ENCODE peak calls at places on chromosome 1, in ten cellular contexts. One of them, this sample, is unnamed.
A peak's percentile ranks its signal among the peaks of the same experiment; 100 is the strongest.

GRCh38 chr1:21338568-21339401 is 48.5 kb upstream of the ECE1 start:
- DNase-seq in K562: no peak
- DNase-seq in IMR-90: peak; percentile 93
- DNase-seq in HCT116: no peak
- DNase-seq in GM23338: no peak
- DNase-seq in endothelial cell of umbilical vein: peak; percentile 80
- DNase-seq in astrocyte: peak; percentile 23
- DNase-seq in hepatocyte: peak; percentile 83
- DNase-seq in PC-9: peak; percentile 36
- DNase-seq in Karpas-422: no peak
- DNase-seq in this sample: no peak

GRCh38 chr1:51276286-51276685 is 40.2 kb downstream of the RNF11 start:
- DNase-seq in Karpas-422: no peak
- DNase-seq in HCT116: no peak
- DNase-seq in hepatocyte: no peak
- DNase-seq in PC-9: no peak
- DNase-seq in GM23338: no peak
- DNase-seq in astrocyte: no peak
- DNase-seq in K562: no peak
- DNase-seq in IMR-90: no peak
- DNase-seq in endothelial cell of umbilical vein: no peak
- DNase-seq in this sample: no peak

GRCh38 chr1:119986007-119986497 is 83.4 kb downstream of the NOTCH2 start:
- DNase-seq in GM23338: no peak
- DNase-seq in PC-9: no peak
- DNase-seq in K562: no peak
- DNase-seq in Karpas-422: peak; percentile 5
- DNase-seq in IMR-90: no peak
- DNase-seq in hepatocyte: no peak
- DNase-seq in HCT116: no peak
- DNase-seq in astrocyte: no peak
- DNase-seq in endothelial cell of umbilical vein: no peak
- DNase-seq in this sample: no peak

GRCh38 chr1:172499636-172500141 is 33.3 kb upstream of the SUCO start:
- DNase-seq in K562: no peak
- DNase-seq in Karpas-422: no peak
- DNase-seq in HCT116: peak; percentile 29
- DNase-seq in IMR-90: no peak
- DNase-seq in hepatocyte: peak; percentile 85
- DNase-seq in endothelial cell of umbilical vein: no peak
- DNase-seq in astrocyte: peak; percentile 20
- DNase-seq in PC-9: peak; percentile 88
- DNase-seq in GM23338: no peak
- DNase-seq in this sample: no peak

GRCh38 chr1:165905853-165906252 is 78.4 kb downstream of the UCK2 start:
- DNase-seq in IMR-90: no peak
- DNase-seq in endothelial cell of umbilical vein: no peak
- DNase-seq in Karpas-422: no peak
- DNase-seq in PC-9: no peak
- DNase-seq in hepatocyte: no peak
- DNase-seq in astrocyte: no peak
- DNase-seq in GM23338: no peak
- DNase-seq in K562: no peak
- DNase-seq in HCT116: no peak
- DNase-seq in this sample: no peak

GRCh38 chr1:4825841-4826450 is 171.5 kb downstream of the AJAP1 start:
- DNase-seq in PC-9: no peak
- DNase-seq in HCT116: no peak
- DNase-seq in hepatocyte: peak; percentile 43
- DNase-seq in K562: no peak
- DNase-seq in astrocyte: no peak
- DNase-seq in GM23338: no peak
- DNase-seq in IMR-90: no peak
- DNase-seq in endothelial cell of umbilical vein: no peak
- DNase-seq in Karpas-422: peak; percentile 75
- DNase-seq in this sample: no peak

GRCh38 chr1:16174886-16175598 is 19.2 kb upstream of the EPHA2 start:
- DNase-seq in hepatocyte: no peak
- DNase-seq in PC-9: no peak
- DNase-seq in K562: no peak
- DNase-seq in astrocyte: no peak
- DNase-seq in Karpas-422: no peak
- DNase-seq in HCT116: no peak
- DNase-seq in IMR-90: no peak
- DNase-seq in endothelial cell of umbilical vein: no peak
- DNase-seq in GM23338: no peak
- DNase-seq in this sample: no peak

GRCh38 chr1:47893412-47893811 is 103.8 kb downstream of the TRABD2B start:
- DNase-seq in Karpas-422: no peak
- DNase-seq in endothelial cell of umbilical vein: no peak
- DNase-seq in GM23338: no peak
- DNase-seq in PC-9: no peak
- DNase-seq in hepatocyte: no peak
- DNase-seq in IMR-90: no peak
- DNase-seq in K562: no peak
- DNase-seq in astrocyte: no peak
- DNase-seq in HCT116: no peak
- DNase-seq in this sample: no peak

GRCh38 chr1:16248603-16249534 is 11.9 kb upstream of the CPLANE2 start:
- DNase-seq in hepatocyte: peak; percentile 78
- DNase-seq in Karpas-422: no peak
- DNase-seq in endothelial cell of umbilical vein: peak; percentile 99
- DNase-seq in PC-9: no peak
- DNase-seq in astrocyte: peak; percentile 81
- DNase-seq in GM23338: no peak
- DNase-seq in K562: peak; percentile 78
- DNase-seq in IMR-90: peak; percentile 87
- DNase-seq in HCT116: peak; percentile 13
- DNase-seq in this sample: peak; percentile 21

GRCh38 chr1:115213130-115213529 is 123.8 kb upstream of the TSPAN2 start:
- DNase-seq in hepatocyte: no peak
- DNase-seq in endothelial cell of umbilical vein: no peak
- DNase-seq in HCT116: no peak
- DNase-seq in K562: no peak
- DNase-seq in Karpas-422: no peak
- DNase-seq in PC-9: no peak
- DNase-seq in GM23338: no peak
- DNase-seq in IMR-90: no peak
- DNase-seq in astrocyte: no peak
- DNase-seq in this sample: no peak

GRCh38 chr1:155773221-155773620 is 83.8 kb downstream of the GON4L start:
- DNase-seq in hepatocyte: no peak
- DNase-seq in K562: no peak
- DNase-seq in GM23338: no peak
- DNase-seq in IMR-90: no peak
- DNase-seq in HCT116: no peak
- DNase-seq in Karpas-422: no peak
- DNase-seq in PC-9: no peak
- DNase-seq in astrocyte: no peak
- DNase-seq in endothelial cell of umbilical vein: no peak
- DNase-seq in this sample: no peak

GRCh38 chr1:181818459-181818858 is 243.1 kb downstream of the ZNF648 start:
- DNase-seq in endothelial cell of umbilical vein: no peak
- DNase-seq in HCT116: no peak
- DNase-seq in PC-9: no peak
- DNase-seq in GM23338: no peak
- DNase-seq in hepatocyte: no peak
- DNase-seq in Karpas-422: no peak
- DNase-seq in astrocyte: no peak
- DNase-seq in K562: no peak
- DNase-seq in IMR-90: no peak
- DNase-seq in this sample: no peak

GRCh38 chr1:90821793-90822359 is 104.8 kb upstream of the BARHL2 start:
- DNase-seq in K562: no peak
- DNase-seq in astrocyte: no peak
- DNase-seq in endothelial cell of umbilical vein: no peak
- DNase-seq in Karpas-422: peak; percentile 68
- DNase-seq in GM23338: no peak
- DNase-seq in hepatocyte: no peak
- DNase-seq in IMR-90: no peak
- DNase-seq in HCT116: no peak
- DNase-seq in PC-9: no peak
- DNase-seq in this sample: no peak

GRCh38 chr1:217322834-217323233 is 308.1 kb downstream of the GPATCH2 start:
- DNase-seq in astrocyte: no peak
- DNase-seq in GM23338: no peak
- DNase-seq in K562: no peak
- DNase-seq in Karpas-422: peak; percentile 88
- DNase-seq in PC-9: no peak
- DNase-seq in HCT116: no peak
- DNase-seq in endothelial cell of umbilical vein: no peak
- DNase-seq in hepatocyte: no peak
- DNase-seq in IMR-90: no peak
- DNase-seq in this sample: peak; percentile 53

GRCh38 chr1:167630568-167631385 is 745 bp downstream of the RCSD1 start:
- DNase-seq in hepatocyte: no peak
- DNase-seq in K562: peak; percentile 67
- DNase-seq in Karpas-422: peak; percentile 68
- DNase-seq in endothelial cell of umbilical vein: no peak
- DNase-seq in astrocyte: no peak
- DNase-seq in IMR-90: no peak
- DNase-seq in GM23338: no peak
- DNase-seq in HCT116: no peak
- DNase-seq in PC-9: no peak
- DNase-seq in this sample: peak; percentile 90

GRCh38 chr1:35605071-35605881 is 32.2 kb downstream of the TFAP2E start:
- DNase-seq in HCT116: no peak
- DNase-seq in K562: no peak
- DNase-seq in endothelial cell of umbilical vein: no peak
- DNase-seq in Karpas-422: no peak
- DNase-seq in astrocyte: peak; percentile 10
- DNase-seq in IMR-90: no peak
- DNase-seq in hepatocyte: no peak
- DNase-seq in PC-9: no peak
- DNase-seq in GM23338: no peak
- DNase-seq in this sample: no peak

GRCh38 chr1:10471411-10472219 is 714 bp downstream of the DFFA start:
- DNase-seq in GM23338: peak; percentile 62
- DNase-seq in astrocyte: peak; percentile 25
- DNase-seq in PC-9: peak; percentile 34
- DNase-seq in endothelial cell of umbilical vein: no peak
- DNase-seq in hepatocyte: no peak
- DNase-seq in IMR-90: peak; percentile 33
- DNase-seq in Karpas-422: peak; percentile 62
- DNase-seq in HCT116: no peak
- DNase-seq in K562: peak; percentile 27
- DNase-seq in this sample: no peak

GRCh38 chr1:168246506-168246905 is 20.7 kb downstream of the SFT2D2 start:
- DNase-seq in endothelial cell of umbilical vein: no peak
- DNase-seq in GM23338: no peak
- DNase-seq in Karpas-422: no peak
- DNase-seq in K562: no peak
- DNase-seq in hepatocyte: no peak
- DNase-seq in HCT116: no peak
- DNase-seq in astrocyte: no peak
- DNase-seq in PC-9: no peak
- DNase-seq in IMR-90: no peak
- DNase-seq in this sample: no peak

GRCh38 chr1:177174921-177175634 is 4.3 kb downstream of the BRINP2 start:
- DNase-seq in Karpas-422: no peak
- DNase-seq in PC-9: no peak
- DNase-seq in HCT116: no peak
- DNase-seq in K562: no peak
- DNase-seq in endothelial cell of umbilical vein: no peak
- DNase-seq in hepatocyte: no peak
- DNase-seq in IMR-90: no peak
- DNase-seq in astrocyte: no peak
- DNase-seq in GM23338: no peak
- DNase-seq in this sample: no peak
- H3K4me2 ChIP-seq in Karpas-422: no peak overlapping the region
- H3K4me2 ChIP-seq in PC-9: no peak overlapping the region
- H3K4me2 ChIP-seq in HCT116: no peak overlapping the region
- H3K4me2 ChIP-seq in K562: no peak overlapping the region
- H3K4me2 ChIP-seq in endothelial cell of umbilical vein: no peak overlapping the region
- H3K4me2 ChIP-seq in hepatocyte: no peak overlapping the region
- H3K4me2 ChIP-seq in IMR-90: no peak overlapping the region
- H3K4me2 ChIP-seq in astrocyte: no peak overlapping the region
- H3K4me2 ChIP-seq in GM23338: no peak overlapping the region
- H3K4me2 ChIP-seq in this sample: no peak overlapping the region

DNA sequence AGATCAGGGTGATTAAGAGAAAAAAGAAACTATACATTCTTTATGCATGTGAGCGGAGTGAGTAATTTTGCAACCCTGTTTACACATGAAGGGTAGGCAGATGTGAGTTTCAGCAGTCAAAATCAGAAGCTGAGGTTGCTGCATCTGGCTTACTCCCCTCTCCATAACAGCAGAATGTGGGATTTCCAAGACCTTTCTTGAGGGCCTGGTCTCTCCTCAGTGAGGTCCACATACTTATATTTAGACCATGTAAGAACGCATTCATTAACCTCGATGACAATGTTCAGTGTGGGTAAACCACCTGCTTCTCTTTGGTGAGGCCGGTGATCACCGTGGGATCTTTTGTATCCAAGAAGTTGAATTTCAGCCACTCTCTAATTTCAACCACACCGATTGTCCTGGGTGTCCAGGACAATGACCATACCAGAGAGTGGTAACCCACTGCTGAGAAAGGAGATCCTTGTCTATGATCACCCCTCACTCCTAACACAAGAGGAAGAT is 18.7 kb upstream of the RAP1A start:
- DNase-seq in endothelial cell of umbilical vein: no peak
- DNase-seq in HCT116: no peak
- DNase-seq in IMR-90: peak; percentile 43
- DNase-seq in PC-9: no peak
- DNase-seq in GM23338: no peak
- DNase-seq in astrocyte: no peak
- DNase-seq in K562: no peak
- DNase-seq in hepatocyte: no peak
- DNase-seq in Karpas-422: no peak
- DNase-seq in this sample: peak; percentile 65
- H3K4me2 ChIP-seq in endothelial cell of umbilical vein: no peak overlapping the region
- H3K4me2 ChIP-seq in HCT116: no peak overlapping the region
- H3K4me2 ChIP-seq in IMR-90: no peak overlapping the region
- H3K4me2 ChIP-seq in PC-9: no peak overlapping the region
- H3K4me2 ChIP-seq in GM23338: no peak overlapping the region
- H3K4me2 ChIP-seq in astrocyte: no peak overlapping the region
- H3K4me2 ChIP-seq in K562: no peak overlapping the region
- H3K4me2 ChIP-seq in hepatocyte: no peak overlapping the region
- H3K4me2 ChIP-seq in Karpas-422: no peak overlapping the region
- H3K4me2 ChIP-seq in this sample: peak overlapping the region; percentile 72

GRCh38 chr1:112960381-112960780 is 4.4 kb upstream of the SLC16A1 start:
- DNase-seq in astrocyte: no peak
- DNase-seq in K562: no peak
- DNase-seq in HCT116: no peak
- DNase-seq in GM23338: no peak
- DNase-seq in hepatocyte: no peak
- DNase-seq in Karpas-422: no peak
- DNase-seq in IMR-90: no peak
- DNase-seq in PC-9: no peak
- DNase-seq in endothelial cell of umbilical vein: no peak
- DNase-seq in this sample: no peak
- H3K4me2 ChIP-seq in astrocyte: no peak overlapping the region
- H3K4me2 ChIP-seq in K562: no peak overlapping the region
- H3K4me2 ChIP-seq in HCT116: no peak overlapping the region
- H3K4me2 ChIP-seq in GM23338: peak overlapping the region; percentile 72
- H3K4me2 ChIP-seq in hepatocyte: no peak overlapping the region
- H3K4me2 ChIP-seq in Karpas-422: peak overlapping the region; percentile 28
- H3K4me2 ChIP-seq in IMR-90: no peak overlapping the region
- H3K4me2 ChIP-seq in PC-9: no peak overlapping the region
- H3K4me2 ChIP-seq in endothelial cell of umbilical vein: no peak overlapping the region
- H3K4me2 ChIP-seq in this sample: no peak overlapping the region

GRCh38 chr1:200095057-200095577 is 67.6 kb downstream of the NR5A2 start:
- DNase-seq in HCT116: no peak
- DNase-seq in astrocyte: no peak
- DNase-seq in IMR-90: no peak
- DNase-seq in Karpas-422: no peak
- DNase-seq in hepatocyte: no peak
- DNase-seq in K562: no peak
- DNase-seq in PC-9: no peak
- DNase-seq in GM23338: no peak
- DNase-seq in endothelial cell of umbilical vein: no peak
- DNase-seq in this sample: no peak
- H3K4me2 ChIP-seq in HCT116: no peak overlapping the region
- H3K4me2 ChIP-seq in astrocyte: no peak overlapping the region
- H3K4me2 ChIP-seq in IMR-90: no peak overlapping the region
- H3K4me2 ChIP-seq in Karpas-422: no peak overlapping the region
- H3K4me2 ChIP-seq in hepatocyte: no peak overlapping the region
- H3K4me2 ChIP-seq in K562: no peak overlapping the region
- H3K4me2 ChIP-seq in PC-9: no peak overlapping the region
- H3K4me2 ChIP-seq in GM23338: no peak overlapping the region
- H3K4me2 ChIP-seq in endothelial cell of umbilical vein: no peak overlapping the region
- H3K4me2 ChIP-seq in this sample: no peak overlapping the region

This sample was measured in MM.1S.